ENCODE peak calls at places on chromosomes 16 and 17, in six cellular contexts. P is cardiac fibroblast, N is heart left ventricle, B is fibroblast of mammary gland, E is transverse colon, S is astrocyte of the spinal cord. F is an unnamed sample.

GRCh38 chr16:27698266-27698665 is 148.3 kb downstream of the KATNIP start:
- DNase-seq in B (no peak), S (no peak), P (no peak), E (no peak), N (no peak), F (no peak)

GRCh38 chr17:78998311-78999055 is 11.1 kb downstream of the CANT1 start:
- DNase-seq in S (no peak), E (peak; percentile 88), P (peak; percentile 27), B (no peak), N (peak; percentile 63), F (no peak)

GRCh38 chr17:57622886-57623433 is 122.1 kb downstream of the CCDC182 start:
- DNase-seq in P (peak; percentile 47), N (no peak), E (no peak), B (peak; percentile 54), S (peak; percentile 81), F (peak; percentile 73)

GRCh38 chr17:49183341-49183740 is 27.0 kb downstream of the GNGT2 start:
- DNase-seq in E (no peak), N (no peak), B (no peak), P (no peak), S (no peak), F (no peak)

GRCh38 chr16:29645699-29646187 is 17.3 kb upstream of the SPN start:
- DNase-seq in B (peak; percentile 43), N (no peak), S (peak; percentile 2), P (peak; percentile 37), E (no peak), F (no peak)

GRCh38 chr17:67575325-67575724 is 142.4 kb upstream of the NOL11 start:
- DNase-seq in P (no peak), B (no peak), N (no peak), S (no peak), E (peak; percentile 22), F (no peak)

GRCh38 chr17:66493283-66494019 is 191.0 kb downstream of the PRKCA start:
- DNase-seq in B (peak; percentile 91), S (peak; percentile 51), P (peak; percentile 80), E (no peak), N (no peak), F (peak; percentile 73)

GRCh38 chr17:29407856-29408255 is 17.7 kb downstream of the TAOK1 start:
- DNase-seq in N (no peak), B (peak; percentile 33), S (peak; percentile 5), P (no peak), E (no peak), F (no peak)

GRCh38 chr17:48048321-48049140 is at the start of gene NFE2L1:
- DNase-seq in E (peak; percentile 95), B (peak; percentile 92), S (peak; percentile 93), N (peak; percentile 93), P (peak; percentile 96), F (peak; percentile 95)

GRCh38 chr17:37567137-37567927 is 41.9 kb downstream of the SYNRG start:
- DNase-seq in E (no peak), N (no peak), P (no peak), B (no peak), S (peak; percentile 20), F (no peak)

GRCh38 chr17:19456016-19456927 is 45.2 kb downstream of the RNF112 start:
- DNase-seq in E (no peak), P (no peak), N (no peak), S (no peak), B (no peak), F (no peak)
- H3K4me3 ChIP-seq in E (no peak overlapping the region), P (no peak overlapping the region), N (no peak overlapping the region), S (no peak overlapping the region), B (no peak overlapping the region), F (no peak overlapping the region)

GRCh38 chr16:67201411-67202345 is 2.7 kb downstream of the ELMO3 start:
- DNase-seq in S (no peak), E (no peak), B (no peak), N (no peak), P (no peak), F (no peak)

GRCh38 chr16:67199808-67200198 is 872 bp downstream of the ELMO3 start:
- DNase-seq in S (no peak), N (no peak), P (no peak), E (peak; percentile 63), B (no peak), F (no peak)

GRCh38 chr16:67202426-67202825 is 3.5 kb downstream of the ELMO3 start:
- DNase-seq in E (no peak), N (no peak), P (no peak), S (no peak), B (no peak), F (no peak)

GRCh38 chr16:67199011-67199807 is at the start of gene ELMO3:
- DNase-seq in S (no peak), P (no peak), B (no peak), N (no peak), E (peak; percentile 88), F (no peak)

DNA sequence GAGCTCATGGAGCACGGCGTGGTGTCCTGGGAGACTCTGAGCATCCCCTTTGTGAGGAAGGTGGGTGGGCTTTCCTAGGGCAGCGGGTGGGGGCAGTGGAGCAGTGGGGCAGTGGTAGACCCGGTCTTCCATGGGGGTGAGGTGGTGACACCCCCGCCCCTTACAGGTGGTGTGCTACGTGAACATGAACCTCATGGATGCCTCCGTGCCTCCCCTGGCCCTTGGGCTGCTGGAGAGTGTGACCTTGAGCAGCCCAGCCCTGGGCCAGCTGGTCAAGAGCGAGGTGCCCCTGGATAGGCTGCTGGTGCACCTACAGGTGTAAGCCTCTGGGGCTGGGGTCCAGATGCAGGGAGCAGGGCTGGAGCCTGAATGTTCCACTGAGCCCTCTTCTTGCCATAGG is 1.6 kb downstream of the ELMO3 start:
- DNase-seq in E (no peak), S (no peak), N (no peak), P (no peak), B (no peak), F (no peak)
- TF ChIP-seq CTCF in E (no peak), S (no peak), N (no peak), P (no peak), B (no peak), F (no peak)

GRCh38 chr17:55580596-55581133 is 69.4 kb upstream of the SMIM36 start:
- DNase-seq in S (no peak), E (no peak), P (no peak), N (no peak), B (no peak), F (no peak)

GRCh38 chr17:55577011-55577586 is 65.8 kb upstream of the SMIM36 start:
- DNase-seq in S (peak; percentile 95), N (peak; percentile 40), E (peak; percentile 36), P (peak; percentile 69), B (peak; percentile 95), F (peak; percentile 82)

GRCh38 chr17:55576237-55576998 is 65.2 kb upstream of the SMIM36 start:
- DNase-seq in S (peak; percentile 90), P (peak; percentile 66), E (no peak), N (no peak), B (peak; percentile 91), F (peak; percentile 73)

GRCh38 chr17:55575058-55575606 is 63.9 kb upstream of the SMIM36 start:
- DNase-seq in B (peak; percentile 54), S (no peak), E (no peak), P (no peak), N (no peak), F (no peak)

GRCh38 chr17:55577687-55578086 is 66.4 kb upstream of the SMIM36 start:
- DNase-seq in E (no peak), B (peak; percentile 54), P (peak; percentile 14), N (peak; percentile 37), S (peak; percentile 42), F (no peak)
- H3K4me3 ChIP-seq in E (peak overlapping the region; percentile 45), B (peak overlapping the region; percentile 38), P (no peak overlapping the region), N (peak overlapping the region; percentile 53), S (no peak overlapping the region), F (no peak overlapping the region)

DNA sequence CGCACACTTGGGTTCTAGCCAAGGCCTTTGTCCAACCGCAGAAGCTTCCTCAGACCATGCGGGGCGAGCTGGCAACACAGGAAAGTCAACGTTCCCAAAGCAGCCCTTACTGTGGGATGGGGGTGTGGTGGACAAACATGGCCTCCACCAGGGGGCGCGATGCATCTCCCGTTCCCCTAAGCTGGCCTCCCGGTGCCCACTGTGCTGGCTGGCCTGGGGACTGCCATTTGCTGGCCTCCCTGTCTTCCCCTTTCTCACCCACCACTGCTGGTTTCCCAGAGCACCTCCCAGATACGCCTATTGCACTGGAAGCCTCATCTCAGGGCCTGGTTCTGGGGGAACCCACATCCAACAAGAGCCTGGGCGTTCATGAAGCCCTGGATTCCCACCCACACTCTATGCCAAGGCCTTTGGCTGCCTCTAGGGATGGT is 145.3 kb downstream of the IRF8 start:
- DNase-seq in B (peak; percentile 38), N (no peak), S (peak; percentile 22), P (peak; percentile 39), E (peak; percentile 39), F (peak; percentile 64)
- TF ChIP-seq CTCF in B (peak; percentile 52), N (peak; percentile 43), S (peak; percentile 70), P (peak; percentile 44), E (peak; percentile 38), F (peak; percentile 70)

GRCh38 chr16:46711106-46711769 is 21.8 kb downstream of the ORC6 start:
- DNase-seq in E (peak; percentile 17), P (no peak), S (no peak), B (no peak), N (peak; percentile 73), F (no peak)
- H3K4me3 ChIP-seq in E (no peak overlapping the region), P (no peak overlapping the region), S (no peak overlapping the region), B (no peak overlapping the region), N (no peak overlapping the region), F (no peak overlapping the region)

DNA sequence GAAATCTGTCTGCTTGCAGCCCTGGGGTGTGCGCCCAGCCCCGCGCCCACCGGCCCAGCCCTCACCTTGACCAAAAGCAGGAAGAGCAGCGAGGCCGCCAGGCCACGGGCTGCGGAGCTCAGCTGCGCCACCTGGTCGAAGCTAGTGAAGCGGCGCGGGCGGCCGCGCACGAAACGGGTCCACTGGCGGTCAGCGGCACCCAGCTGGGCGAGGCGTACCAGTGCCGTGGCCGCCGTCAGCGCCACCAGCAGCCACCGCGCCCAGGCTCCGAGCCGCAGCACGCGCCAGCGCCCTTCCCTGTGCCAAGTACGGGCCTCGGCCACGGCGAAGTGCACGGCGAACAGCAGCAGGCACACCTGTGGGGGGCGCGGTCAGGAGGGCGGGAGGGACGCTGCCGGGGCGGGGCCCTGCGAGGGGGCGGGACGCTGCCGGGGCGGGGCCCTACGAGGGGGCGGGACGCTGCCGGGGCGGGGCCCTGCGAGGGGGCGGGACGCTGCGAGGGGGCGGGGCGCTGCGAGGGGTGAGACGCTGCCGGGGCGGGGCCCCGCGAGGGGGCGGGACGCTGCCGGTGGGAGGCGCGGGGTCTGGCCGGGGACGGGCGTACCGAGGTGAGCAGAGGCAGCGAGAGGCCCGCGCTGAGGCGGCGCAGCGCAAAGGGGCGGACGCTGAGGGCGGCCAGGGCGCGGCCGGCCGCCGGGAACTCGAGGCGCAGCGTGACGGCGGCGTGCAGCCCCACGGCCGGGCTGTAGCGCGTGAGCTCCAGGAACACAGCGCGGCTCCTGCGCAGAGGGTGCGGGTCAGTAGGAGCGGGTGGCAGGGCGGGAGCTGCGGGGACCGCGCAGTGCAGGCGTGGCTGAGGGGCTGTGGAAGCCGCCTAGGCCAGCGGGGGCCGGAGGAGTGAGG is 43.3 kb downstream of the TSC2 start:
- DNase-seq in B (peak; percentile 31), E (peak; percentile 93), S (peak; percentile 46), N (no peak), P (peak; percentile 51), F (peak; percentile 22)
- TF ChIP-seq CTCF in B (no peak), E (peak; percentile 29), S (no peak), N (no peak), P (no peak), F (no peak)